ENCODE peak calls at places on chromosomes 3 and 15, in four cellular contexts. D is GM23248, Z is foreskin fibroblast, Y is AG04449. M is an unnamed sample.
A peak's percentile ranks its signal among the peaks of the same experiment; 100 is the strongest.

GRCh38 chr3:165279471-165279870 is 83.3 kb upstream of the SLITRK3 start:
- DNase-seq in D (no peak), Y (no peak), Z (no peak), M (no peak)

GRCh38 chr3:24829632-24830229 is 335.1 kb upstream of the THRB start:
- DNase-seq in Y (no peak), D (peak; percentile 12), Z (no peak), M (no peak)

GRCh38 chr3:113421082-113421481 is 20.2 kb downstream of the CFAP44 start:
- DNase-seq in D (no peak), Y (no peak), Z (no peak), M (no peak)

GRCh38 chr3:111733856-111734255 is 125.2 kb upstream of the PHLDB2 start:
- DNase-seq in Y (no peak), D (no peak), Z (no peak), M (no peak)

GRCh38 chr3:186164696-186165095 is 55.8 kb upstream of the ETV5 start:
- DNase-seq in Y (no peak), Z (no peak), D (no peak), M (no peak)

GRCh38 chr3:162112719-162113118 is 616.1 kb downstream of the OTOL1 start:
- DNase-seq in Z (no peak), Y (no peak), D (no peak), M (no peak)

GRCh38 chr3:147554332-147554731 is 145.2 kb downstream of the ZIC1 start:
- DNase-seq in D (no peak), Z (no peak), Y (no peak), M (no peak)

GRCh38 chr15:42094512-42094963 is at the start of gene PLA2G4D:
- DNase-seq in Y (no peak), D (no peak), Z (no peak), M (no peak)

GRCh38 chr3:186361612-186362408 is at the start of gene DGKG:
- DNase-seq in Y (no peak), D (peak; percentile 31), Z (no peak), M (no peak)

GRCh38 chr3:71111784-71112440 is 471.6 kb downstream of the FOXP1 start:
- DNase-seq in D (peak; percentile 97), Y (no peak), Z (peak; percentile 97), M (no peak)

GRCh38 chr3:135549928-135550327 is 415.6 kb upstream of the PPP2R3A start:
- DNase-seq in Y (no peak), D (no peak), Z (no peak), M (no peak)

GRCh38 chr3:48990636-48991421 is 788 bp downstream of the P4HTM start:
- DNase-seq in Z (no peak), Y (no peak), D (peak; percentile 56), M (no peak)

GRCh38 chr15:97745481-97746071 is 214.9 kb upstream of the ARRDC4 start:
- DNase-seq in D (peak; percentile 5), Y (no peak), Z (no peak), M (no peak)

GRCh38 chr15:80828796-80829195 is 49.6 kb downstream of the CEMIP start:
- DNase-seq in Y (no peak), D (no peak), Z (no peak), M (no peak)

GRCh38 chr3:13887746-13888300 is 8.0 kb upstream of the WNT7A start:
- DNase-seq in D (no peak), Z (no peak), Y (no peak), M (no peak)

GRCh38 chr3:184726497-184726896 is 14.6 kb upstream of the MAGEF1 start:
- DNase-seq in D (no peak), Z (no peak), Y (no peak), M (no peak)

GRCh38 chr3:14563946-14564539 is 23.9 kb upstream of the GRIP2 start:
- DNase-seq in D (no peak), Y (no peak), Z (no peak), M (no peak)

GRCh38 chr15:53918180-53919079 is 59.8 kb upstream of the UNC13C start:
- DNase-seq in D (no peak), Y (no peak), Z (no peak), M (no peak)

GRCh38 chr3:126872701-126873100 is 110.2 kb upstream of the PLXNA1 start:
- DNase-seq in D (no peak), Y (no peak), Z (no peak), M (no peak)

GRCh38 chr3:190458040-190458439 is 8.3 kb upstream of the TMEM207 start:
- DNase-seq in Z (no peak), Y (no peak), D (peak; percentile 12), M (no peak)

GRCh38 chr3:1847571-1847970 is 251.1 kb upstream of the CNTN4 start:
- DNase-seq in Z (no peak), Y (no peak), D (no peak), M (no peak)

GRCh38 chr15:82570721-82571519 is 30.7 kb upstream of the RPS17 start:
- DNase-seq in Z (no peak), Y (no peak), D (peak; percentile 84), M (no peak)

GRCh38 chr3:57949779-57950618 is 58.2 kb upstream of the FLNB start:
- DNase-seq in Y (no peak), D (peak; percentile 76), Z (peak; percentile 67), M (no peak)

GRCh38 chr3:115999598-115999997 is 376.3 kb downstream of the GAP43 start:
- DNase-seq in Y (no peak), D (no peak), Z (no peak), M (no peak)

GRCh38 chr15:62736756-62737155 is 305.8 kb upstream of the TPM1 start:
- DNase-seq in Y (no peak), Z (no peak), D (no peak), M (no peak)

GRCh38 chr15:84649706-84650105 is 4.4 kb downstream of the WDR73 start:
- DNase-seq in D (peak; percentile 52), Z (no peak), Y (no peak), M (no peak)

GRCh38 chr3:176919836-176920760 is 277.2 kb downstream of the TBL1XR1 start:
- DNase-seq in D (peak; percentile 46), Z (peak; percentile 31), Y (peak; percentile 14), M (no peak)

GRCh38 chr3:64306745-64307144 is 81.5 kb upstream of the PRICKLE2 start:
- DNase-seq in Y (no peak), Z (no peak), D (peak; percentile 9), M (no peak)

GRCh38 chr3:30730967-30731366 is 124.6 kb downstream of the TGFBR2 start:
- DNase-seq in D (no peak), Y (no peak), Z (no peak), M (no peak)

GRCh38 chr3:60932669-60933068 is 318.6 kb downstream of the FHIT start:
- DNase-seq in Z (no peak), D (peak; percentile 44), Y (no peak), M (no peak)

GRCh38 chr3:187841552-187841951 is 96.3 kb upstream of the BCL6 start:
- DNase-seq in D (peak; percentile 64), Z (no peak), Y (peak; percentile 10), M (peak; percentile 27)

DNA sequence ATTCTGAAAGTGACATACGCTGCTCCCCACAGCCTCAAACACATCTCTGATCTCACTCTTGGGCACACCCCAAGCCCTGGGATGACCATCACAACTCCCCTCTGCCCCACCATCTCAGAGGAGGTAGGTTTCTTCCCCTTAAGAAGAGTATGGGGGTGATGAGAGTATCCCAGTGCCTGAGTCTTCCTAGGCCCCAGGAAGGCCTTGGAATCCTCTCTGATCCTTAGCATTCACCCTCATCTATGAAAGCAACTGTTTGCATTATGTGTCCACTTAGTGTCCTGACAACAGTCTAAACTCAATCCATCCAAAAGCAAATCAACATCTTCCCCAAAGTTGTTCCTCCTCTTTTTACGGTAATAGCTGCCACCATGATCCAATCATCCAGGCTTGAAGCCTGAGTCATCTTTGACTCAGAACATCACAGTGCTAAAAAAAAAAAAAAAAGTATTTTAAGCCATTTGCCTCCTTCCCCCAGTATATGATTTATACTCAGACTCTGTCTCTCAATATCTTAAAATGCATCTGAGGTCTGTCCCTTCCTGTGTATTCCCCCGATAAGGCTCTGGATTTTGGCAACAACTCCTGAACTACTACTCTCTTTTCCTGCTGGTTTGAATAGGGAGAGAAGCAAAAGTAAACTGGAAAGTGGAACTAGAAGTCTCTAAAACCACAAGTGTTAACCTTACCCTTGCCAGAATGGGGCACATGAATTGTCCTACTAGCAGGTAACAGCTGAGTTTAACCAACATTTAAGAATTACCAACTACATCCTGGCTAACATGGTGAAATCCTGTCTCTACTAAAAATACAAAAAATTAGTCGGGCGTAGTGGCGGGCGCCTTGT is 22.5 kb downstream of the POPDC2 start:
- DNase-seq in Z (peak; percentile 79), Y (peak; percentile 79), D (peak; percentile 91), M (peak; percentile 84)
- H3K4me3 ChIP-seq in Z (no peak overlapping the region), Y (no peak overlapping the region), D (peak overlapping the region; percentile 41), M (no peak overlapping the region)

GRCh38 chr3:88291516-88291915 is 141.8 kb downstream of the C3orf38 start:
- DNase-seq in Y (no peak), D (no peak), Z (no peak), M (no peak)
- H3K4me3 ChIP-seq in Y (no peak overlapping the region), D (no peak overlapping the region), Z (no peak overlapping the region), M (no peak overlapping the region)

GRCh38 chr3:182959474-182960350 is 20.6 kb downstream of the DCUN1D1 start:
- DNase-seq in Z (no peak), D (no peak), Y (no peak), M (no peak)
- H3K4me3 ChIP-seq in Z (no peak overlapping the region), D (no peak overlapping the region), Y (no peak overlapping the region), M (no peak overlapping the region)

GRCh38 chr3:143784446-143784845 is 63.8 kb downstream of the SLC9A9 start:
- DNase-seq in D (no peak), Z (no peak), Y (no peak), M (no peak)

GRCh38 chr3:143783856-143784370 is 64.4 kb downstream of the SLC9A9 start:
- DNase-seq in D (no peak), Y (no peak), Z (no peak), M (peak; percentile 39)

DNA sequence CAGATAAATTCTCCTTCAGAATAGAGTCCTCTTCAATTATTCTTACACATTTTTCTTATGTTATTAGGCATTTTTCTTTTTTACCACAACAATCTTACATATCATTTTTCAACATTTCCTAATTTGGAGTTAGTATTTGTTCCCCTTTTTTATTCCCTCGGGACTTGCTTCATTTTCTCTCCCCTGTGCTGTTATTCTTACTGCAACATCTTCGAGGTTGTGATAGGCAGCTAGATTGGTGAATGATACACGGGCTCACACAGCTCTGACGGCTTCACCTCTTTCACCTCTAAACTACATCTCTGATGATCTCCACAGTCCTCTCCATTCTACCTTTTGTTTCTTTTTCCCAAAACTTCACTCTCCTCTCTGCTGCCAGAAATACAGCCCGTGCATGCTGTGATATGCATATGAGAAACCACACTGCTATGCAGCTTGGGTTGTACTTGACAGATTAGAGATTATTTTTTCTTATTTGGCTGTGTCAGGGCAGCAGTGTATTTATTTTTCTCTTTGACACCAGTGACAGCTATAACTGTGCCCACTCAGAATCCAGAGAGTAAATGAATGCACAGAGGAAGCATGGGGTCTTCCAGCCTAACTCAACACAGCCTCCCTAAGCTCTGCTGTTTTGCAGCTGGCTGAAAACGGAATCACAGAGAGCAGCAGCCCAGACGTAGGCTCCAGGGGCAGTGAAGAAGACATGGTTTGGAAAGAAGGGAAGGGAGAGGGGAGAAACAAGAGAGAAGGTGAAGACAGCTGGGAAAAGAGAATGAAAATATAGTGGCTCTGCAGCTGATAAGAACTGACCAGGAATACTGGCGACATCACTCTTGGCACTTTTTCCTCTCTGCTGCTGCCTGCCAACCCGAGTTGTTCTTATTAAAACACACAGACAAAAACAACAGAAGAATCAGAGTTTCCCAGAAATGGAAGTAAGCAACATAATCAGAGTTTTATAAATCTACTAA is 61.8 kb downstream of the SLC9A9 start:
- DNase-seq in Z (peak; percentile 33), Y (no peak), D (peak; percentile 46), M (no peak)
- H3K4me3 ChIP-seq in Z (no peak overlapping the region), Y (no peak overlapping the region), D (peak overlapping the region; percentile 58), M (no peak overlapping the region)

M was measured in AG09309.